ENCODE peak calls at places on chromosomes 13 and 19, in seven cellular contexts. One of them, this sample, is unnamed.

GRCh38 chr13:59016250-59016649 is 1147.5 kb downstream of the DIAPH3 start:
- DNase-seq in skeletal muscle cell: no peak
- DNase-seq in Jurkat, Clone E6-1: no peak
- DNase-seq in effector CD4-positive, alpha-beta T cell: no peak
- DNase-seq in GM12864: no peak
- DNase-seq in activated CD4-positive, alpha-beta T cell treated with anti-CD3 and anti-CD28 coated beads, Interleukin-2, amount 10 ng/mL, durations not matched to agents 24 days and 14 days: no peak
- DNase-seq in tibial nerve: no peak
- DNase-seq in this sample: no peak

GRCh38 chr19:38769635-38770211 is 3.6 kb downstream of the LGALS7 start:
- DNase-seq in skeletal muscle cell: no peak
- DNase-seq in Jurkat, Clone E6-1: peak
- DNase-seq in effector CD4-positive, alpha-beta T cell: peak
- DNase-seq in GM12864: peak
- DNase-seq in activated CD4-positive, alpha-beta T cell treated with anti-CD3 and anti-CD28 coated beads, Interleukin-2, amount 10 ng/mL, durations not matched to agents 24 days and 14 days: peak
- DNase-seq in tibial nerve: peak
- DNase-seq in this sample: peak

GRCh38 chr19:54478677-54479266 is 5.7 kb upstream of the CDC42EP5 start:
- DNase-seq in skeletal muscle cell: no peak
- DNase-seq in Jurkat, Clone E6-1: peak
- DNase-seq in effector CD4-positive, alpha-beta T cell: no peak
- DNase-seq in GM12864: no peak
- DNase-seq in activated CD4-positive, alpha-beta T cell treated with anti-CD3 and anti-CD28 coated beads, Interleukin-2, amount 10 ng/mL, durations not matched to agents 24 days and 14 days: peak
- DNase-seq in tibial nerve: no peak
- DNase-seq in this sample: peak

GRCh38 chr13:112444001-112444311 is 67.8 kb downstream of the SPACA7 start:
- DNase-seq in skeletal muscle cell: peak
- DNase-seq in Jurkat, Clone E6-1: peak
- DNase-seq in effector CD4-positive, alpha-beta T cell: no peak
- DNase-seq in GM12864: no peak
- DNase-seq in activated CD4-positive, alpha-beta T cell treated with anti-CD3 and anti-CD28 coated beads, Interleukin-2, amount 10 ng/mL, durations not matched to agents 24 days and 14 days: peak
- DNase-seq in tibial nerve: no peak
- DNase-seq in this sample: peak

GRCh38 chr19:41308450-41309224 is 1.3 kb upstream of the CCDC97 start:
- DNase-seq in skeletal muscle cell: no peak
- DNase-seq in Jurkat, Clone E6-1: peak
- DNase-seq in effector CD4-positive, alpha-beta T cell: peak
- DNase-seq in GM12864: peak
- DNase-seq in activated CD4-positive, alpha-beta T cell treated with anti-CD3 and anti-CD28 coated beads, Interleukin-2, amount 10 ng/mL, durations not matched to agents 24 days and 14 days: peak
- DNase-seq in tibial nerve: peak
- DNase-seq in this sample: peak

GRCh38 chr19:28313633-28314032 is 899.3 kb downstream of the UQCRFS1 start:
- DNase-seq in skeletal muscle cell: peak
- DNase-seq in Jurkat, Clone E6-1: no peak
- DNase-seq in effector CD4-positive, alpha-beta T cell: no peak
- DNase-seq in GM12864: no peak
- DNase-seq in activated CD4-positive, alpha-beta T cell treated with anti-CD3 and anti-CD28 coated beads, Interleukin-2, amount 10 ng/mL, durations not matched to agents 24 days and 14 days: no peak
- DNase-seq in tibial nerve: no peak
- DNase-seq in this sample: no peak

GRCh38 chr13:74288361-74288911 is 154.2 kb upstream of the KLF12 start:
- DNase-seq in skeletal muscle cell: no peak
- DNase-seq in Jurkat, Clone E6-1: no peak
- DNase-seq in effector CD4-positive, alpha-beta T cell: peak
- DNase-seq in GM12864: no peak
- DNase-seq in activated CD4-positive, alpha-beta T cell treated with anti-CD3 and anti-CD28 coated beads, Interleukin-2, amount 10 ng/mL, durations not matched to agents 24 days and 14 days: peak
- DNase-seq in tibial nerve: no peak
- DNase-seq in this sample: peak

GRCh38 chr19:38685666-38686529 is 38.4 kb downstream of the ACTN4 start:
- DNase-seq in skeletal muscle cell: no peak
- DNase-seq in Jurkat, Clone E6-1: peak
- DNase-seq in effector CD4-positive, alpha-beta T cell: no peak
- DNase-seq in GM12864: no peak
- DNase-seq in activated CD4-positive, alpha-beta T cell treated with anti-CD3 and anti-CD28 coated beads, Interleukin-2, amount 10 ng/mL, durations not matched to agents 24 days and 14 days: peak
- DNase-seq in tibial nerve: no peak
- DNase-seq in this sample: peak

GRCh38 chr19:13055213-13056051 is 47.2 kb downstream of the LYL1 start:
- DNase-seq in skeletal muscle cell: peak
- DNase-seq in Jurkat, Clone E6-1: no peak
- DNase-seq in effector CD4-positive, alpha-beta T cell: no peak
- DNase-seq in GM12864: no peak
- DNase-seq in activated CD4-positive, alpha-beta T cell treated with anti-CD3 and anti-CD28 coated beads, Interleukin-2, amount 10 ng/mL, durations not matched to agents 24 days and 14 days: no peak
- DNase-seq in tibial nerve: peak
- DNase-seq in this sample: peak

GRCh38 chr13:63449549-63449948 is 2033.9 kb upstream of the PCDH20 start:
- DNase-seq in skeletal muscle cell: no peak
- DNase-seq in Jurkat, Clone E6-1: no peak
- DNase-seq in effector CD4-positive, alpha-beta T cell: no peak
- DNase-seq in GM12864: no peak
- DNase-seq in activated CD4-positive, alpha-beta T cell treated with anti-CD3 and anti-CD28 coated beads, Interleukin-2, amount 10 ng/mL, durations not matched to agents 24 days and 14 days: no peak
- DNase-seq in tibial nerve: no peak
- DNase-seq in this sample: no peak

GRCh38 chr13:49494645-49495044 is 1.1 kb upstream of the PHF11 start:
- DNase-seq in skeletal muscle cell: no peak
- DNase-seq in Jurkat, Clone E6-1: no peak
- DNase-seq in effector CD4-positive, alpha-beta T cell: no peak
- DNase-seq in GM12864: no peak
- DNase-seq in activated CD4-positive, alpha-beta T cell treated with anti-CD3 and anti-CD28 coated beads, Interleukin-2, amount 10 ng/mL, durations not matched to agents 24 days and 14 days: no peak
- DNase-seq in tibial nerve: no peak
- DNase-seq in this sample: no peak

GRCh38 chr13:25329706-25330105 is 28.3 kb downstream of the NUP58 start:
- DNase-seq in skeletal muscle cell: peak
- DNase-seq in Jurkat, Clone E6-1: no peak
- DNase-seq in effector CD4-positive, alpha-beta T cell: no peak
- DNase-seq in GM12864: no peak
- DNase-seq in activated CD4-positive, alpha-beta T cell treated with anti-CD3 and anti-CD28 coated beads, Interleukin-2, amount 10 ng/mL, durations not matched to agents 24 days and 14 days: no peak
- DNase-seq in tibial nerve: no peak
- DNase-seq in this sample: peak

GRCh38 chr19:42045575-42045974 is 24.4 kb downstream of the GRIK5 start:
- DNase-seq in skeletal muscle cell: no peak
- DNase-seq in Jurkat, Clone E6-1: no peak
- DNase-seq in effector CD4-positive, alpha-beta T cell: no peak
- DNase-seq in GM12864: no peak
- DNase-seq in activated CD4-positive, alpha-beta T cell treated with anti-CD3 and anti-CD28 coated beads, Interleukin-2, amount 10 ng/mL, durations not matched to agents 24 days and 14 days: no peak
- DNase-seq in tibial nerve: no peak
- DNase-seq in this sample: no peak

This sample was measured in myocyte.